ENCODE peak calls at places on chromosomes 13 and 19, in five cellular contexts. I, D, K, Q and N are unnamed samples.

GRCh38 chr19:31312004-31312403 is 37.2 kb downstream of the TSHZ3 start:
- DNase-seq in Q (no peak), I (peak; percentile 46), K (no peak), D (peak; percentile 9), N (no peak)

GRCh38 chr19:12567951-12568350 is 16.7 kb upstream of the ZNF564 start:
- DNase-seq in I (no peak), Q (no peak), K (no peak), D (no peak), N (no peak)

GRCh38 chr19:45769054-45769782 is at the start of gene SIX5:
- DNase-seq in Q (peak; percentile 99), K (peak; percentile 99), I (peak; percentile 99), D (peak; percentile 98), N (peak; percentile 97)

GRCh38 chr13:105291987-105292386 is 1243.5 kb downstream of the EFNB2 start:
- DNase-seq in I (no peak), K (no peak), D (no peak), Q (no peak), N (no peak)

GRCh38 chr19:14004619-14005380 is 1.3 kb downstream of the RFX1 start:
- DNase-seq in I (peak; percentile 74), K (no peak), D (peak; percentile 77), Q (no peak), N (no peak)

GRCh38 chr19:8052464-8052859 is at the start of gene CCL25:
- DNase-seq in I (no peak), K (no peak), Q (no peak), D (no peak), N (no peak)

GRCh38 chr19:39997595-39998216 is 846 bp downstream of the ZNF546 start:
- DNase-seq in Q (no peak), D (no peak), I (no peak), K (no peak), N (peak; percentile 26)

GRCh38 chr13:79171131-79172061 is 234.7 kb downstream of the RBM26 start:
- DNase-seq in K (peak; percentile 11), Q (no peak), I (no peak), D (no peak), N (no peak)

GRCh38 chr13:46386426-46386995 is 541 bp downstream of the RUBCNL start:
- DNase-seq in K (peak; percentile 50), D (no peak), Q (peak; percentile 38), I (peak; percentile 54), N (no peak)

GRCh38 chr19:50565984-50566903 is 2.0 kb downstream of the LRRC4B start:
- DNase-seq in I (no peak), K (peak; percentile 85), D (no peak), Q (no peak), N (no peak)

GRCh38 chr13:87459419-87459818 is 211.8 kb upstream of the SLITRK5 start:
- DNase-seq in I (no peak), Q (no peak), D (no peak), K (no peak), N (no peak)

GRCh38 chr19:19866599-19867248 is 1.0 kb downstream of the ZNF253 start:
- DNase-seq in Q (peak; percentile 73), K (peak; percentile 95), I (peak; percentile 73), D (peak; percentile 74), N (peak; percentile 12)

GRCh38 chr13:28027607-28028364 is 39.3 kb upstream of the URAD start:
- DNase-seq in K (no peak), I (no peak), D (no peak), Q (no peak), N (no peak)

GRCh38 chr13:73416093-73416492 is 357.3 kb downstream of the KLF5 start:
- DNase-seq in K (no peak), D (no peak), I (no peak), Q (no peak), N (no peak)

GRCh38 chr13:28324181-28324789 is 170.6 kb downstream of the FLT1 start:
- DNase-seq in K (peak; percentile 93), D (peak; percentile 81), I (peak; percentile 76), Q (peak; percentile 82), N (peak; percentile 41)

GRCh38 chr19:18009412-18010066 is 1.6 kb downstream of the ARRDC2 start:
- DNase-seq in K (no peak), Q (no peak), D (no peak), I (no peak), N (no peak)

GRCh38 chr13:45368571-45368970 is 27.6 kb upstream of the TPT1 start:
- DNase-seq in D (no peak), Q (no peak), I (no peak), K (no peak), N (no peak)

GRCh38 chr13:29483211-29483610 is 112.3 kb downstream of the SLC7A1 start:
- DNase-seq in K (no peak), D (no peak), Q (no peak), I (no peak), N (no peak)

GRCh38 chr19:6790194-6791128 is 18.0 kb downstream of the VAV1 start:
- DNase-seq in Q (no peak), I (no peak), K (no peak), D (no peak), N (peak; percentile 40)

GRCh38 chr19:38900816-38901215 is 1.0 kb downstream of the NFKBIB start:
- DNase-seq in D (no peak), I (no peak), K (no peak), Q (no peak), N (no peak)

GRCh38 chr13:45162821-45163220 is 38.0 kb downstream of the KCTD4 start:
- DNase-seq in D (no peak), K (no peak), Q (no peak), I (no peak), N (no peak)

DNA sequence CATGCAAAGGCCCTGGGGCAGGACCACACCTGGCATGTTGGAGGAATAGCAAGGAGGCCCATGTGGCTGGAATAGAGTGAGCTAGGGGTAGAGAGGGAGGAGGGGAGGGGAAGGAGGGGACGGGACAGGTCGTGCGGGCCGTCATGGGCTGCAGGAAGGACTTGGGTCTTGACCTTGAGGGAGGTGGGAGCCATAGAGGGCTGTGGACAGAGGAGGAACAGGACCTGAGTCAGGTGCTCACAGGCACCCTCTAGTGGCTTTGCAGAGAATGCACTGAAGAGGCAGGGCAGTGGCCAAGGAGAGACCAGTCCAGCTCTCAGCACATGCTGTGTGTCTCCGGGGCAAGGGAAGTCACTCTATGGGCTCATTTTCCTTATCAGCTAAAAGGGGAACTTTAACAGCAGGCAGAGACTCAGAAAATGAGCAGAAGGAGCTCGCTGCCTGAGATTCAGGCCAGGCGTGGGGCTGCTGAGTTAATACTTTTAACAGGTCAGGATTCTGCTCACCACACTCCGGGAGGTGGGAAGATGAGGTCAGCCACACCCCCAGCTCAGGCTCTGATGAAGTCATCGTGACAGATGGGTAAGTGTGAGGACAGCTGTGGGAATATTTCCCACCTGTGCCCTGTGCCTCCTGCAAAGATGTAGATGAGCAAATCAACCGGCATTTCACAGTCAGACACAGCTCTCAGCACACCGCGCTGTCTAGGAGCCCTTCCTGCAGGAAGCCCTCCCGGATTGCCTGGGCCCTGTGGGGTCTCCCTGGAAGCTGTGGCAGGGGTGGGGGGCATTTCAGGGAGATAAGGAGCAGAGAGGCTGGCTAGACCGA is 6.0 kb upstream of the TNFAIP8L1 start:
- DNase-seq in I (peak; percentile 78), K (peak; percentile 79), D (peak; percentile 88), Q (peak; percentile 70), N (peak; percentile 60)
- H3K27ac ChIP-seq in I (no peak overlapping the region), K (no peak overlapping the region), D (peak overlapping the region; percentile 53), Q (peak overlapping the region; percentile 41), N (no peak overlapping the region)

GRCh38 chr19:1783874-1784273 is 28.2 kb downstream of the ATP8B3 start:
- DNase-seq in I (no peak), K (no peak), Q (no peak), D (no peak), N (no peak)
- TF ChIP-seq CTCF in I (no peak), K (no peak), Q (no peak), D (no peak), N (no peak)

GRCh38 chr19:16931306-16931705 is 42.5 kb downstream of the F2RL3 start:
- DNase-seq in K (no peak), Q (no peak), I (no peak), D (no peak), N (no peak)
- H3K27ac ChIP-seq in K (no peak overlapping the region), Q (no peak overlapping the region), I (no peak overlapping the region), D (no peak overlapping the region), N (no peak overlapping the region)

GRCh38 chr19:33530842-33531241 is 9.3 kb upstream of the PEPD start:
- DNase-seq in I (no peak), K (no peak), D (no peak), Q (no peak), N (no peak)
- TF ChIP-seq CTCF in I (no peak), K (no peak), D (no peak), Q (no peak), N (no peak)

DNA sequence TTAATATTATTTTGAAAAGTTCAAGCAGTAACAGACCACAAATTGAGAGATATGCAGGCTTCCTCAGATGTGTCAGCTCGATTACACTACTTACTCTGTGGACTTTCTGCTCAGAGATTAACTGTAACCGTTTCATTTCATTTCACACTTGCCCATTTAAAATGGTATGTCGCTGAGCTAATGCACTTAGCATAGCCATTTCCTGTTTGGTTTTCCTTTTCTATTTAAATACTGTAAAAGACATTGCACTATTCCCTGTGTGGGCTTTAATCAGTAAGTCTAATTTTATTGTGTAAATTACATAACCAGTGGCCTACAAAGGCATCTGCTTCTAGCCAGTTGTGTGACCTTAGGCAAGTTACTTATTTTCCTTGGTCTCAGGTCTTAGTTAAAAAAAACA is 237.6 kb downstream of the LACC1 start:
- DNase-seq in Q (no peak), K (peak; percentile 8), I (no peak), D (no peak), N (peak; percentile 36)
- H3K27ac ChIP-seq in Q (peak overlapping the region; percentile 63), K (no peak overlapping the region), I (no peak overlapping the region), D (no peak overlapping the region), N (peak overlapping the region; percentile 27)

DNA sequence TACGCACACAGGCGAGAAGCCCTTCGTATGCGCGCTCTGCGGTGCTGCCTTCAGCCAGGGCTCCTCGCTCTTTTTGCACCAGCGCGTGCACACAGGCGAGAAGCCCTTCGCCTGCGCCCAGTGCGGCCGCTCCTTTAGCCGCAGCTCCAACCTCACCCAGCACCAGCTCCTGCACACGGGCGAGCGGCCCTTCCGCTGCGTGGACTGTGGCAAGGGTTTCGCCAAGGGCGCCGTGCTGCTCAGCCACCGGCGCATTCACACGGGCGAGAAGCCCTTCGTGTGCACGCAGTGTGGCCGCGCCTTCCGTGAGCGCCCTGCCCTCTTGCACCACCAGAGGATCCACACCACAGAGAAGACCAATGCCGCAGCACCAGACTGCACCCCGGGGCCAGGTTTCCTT is 4.7 kb downstream of the ZNF324B start:
- DNase-seq in D (no peak), Q (no peak), I (no peak), K (no peak), N (no peak)
- TF ChIP-seq CTCF in D (no peak), Q (no peak), I (no peak), K (no peak), N (no peak)